ENCODE peak calls at places on chromosomes 1 and 21, in five cellular contexts. H, B, R, V and J are unnamed samples.

GRCh38 chr21:16741228-16741665 is 771.6 kb upstream of the CXADR start:
- DNase-seq in R (no peak), V (peak; percentile 50), B (no peak), H (no peak), J (no peak)

GRCh38 chr1:53636621-53637171 is 102.3 kb downstream of the GLIS1 start:
- DNase-seq in B (no peak), H (no peak), R (no peak), V (peak; percentile 19), J (no peak)

GRCh38 chr1:145982010-145982723 is 14.2 kb downstream of the TXNIP start:
- DNase-seq in H (no peak), R (no peak), V (no peak), B (peak; percentile 7), J (peak; percentile 38)

GRCh38 chr1:46133946-46134345 is 1.5 kb upstream of the PIK3R3 start:
- DNase-seq in V (no peak), H (no peak), R (no peak), B (no peak), J (no peak)

GRCh38 chr1:90459570-90459969 is 257.5 kb downstream of the BARHL2 start:
- DNase-seq in B (no peak), R (no peak), H (no peak), V (no peak), J (no peak)

GRCh38 chr1:86687595-86687994 is 16.8 kb upstream of the SH3GLB1 start:
- DNase-seq in R (no peak), V (no peak), H (no peak), B (no peak), J (no peak)

GRCh38 chr1:2466270-2466665 is 9.8 kb upstream of the PLCH2 start:
- DNase-seq in H (no peak), B (no peak), V (no peak), R (no peak), J (no peak)

GRCh38 chr1:184775329-184775728 is 20.7 kb upstream of the EDEM3 start:
- DNase-seq in B (no peak), R (no peak), H (no peak), V (no peak), J (no peak)

GRCh38 chr1:173134029-173134428 is 73.1 kb downstream of the TNFSF4 start:
- DNase-seq in B (no peak), H (no peak), R (no peak), V (no peak), J (no peak)

GRCh38 chr21:37292946-37293345 is 25.8 kb upstream of the VPS26C start:
- DNase-seq in H (no peak), B (no peak), V (no peak), R (peak; percentile 13), J (no peak)

GRCh38 chr1:39282537-39283216 is 78.2 kb downstream of the MACF1 start:
- DNase-seq in B (no peak), H (no peak), V (no peak), R (no peak), J (no peak)

GRCh38 chr1:27658951-27659496 is 13.0 kb downstream of the IFI6 start:
- DNase-seq in R (no peak), V (no peak), H (peak; percentile 75), B (no peak), J (no peak)

GRCh38 chr1:111190931-111191451 is 9.5 kb downstream of the DENND2D start:
- DNase-seq in H (no peak), R (peak; percentile 41), B (no peak), V (no peak), J (no peak)

GRCh38 chr1:153899509-153899908 is 23.3 kb downstream of the GATAD2B start:
- DNase-seq in V (no peak), H (no peak), R (no peak), B (no peak), J (no peak)
- H3K36me3 ChIP-seq in V (no peaks in the 10 kb centered on the region), H (no peaks in the 10 kb centered on the region), R (peaks cover 36% of the 10 kb centered on the region), B (no peaks in the 10 kb centered on the region), J (no peaks in the 10 kb centered on the region)

GRCh38 chr1:10338611-10339010 is 60.3 kb upstream of the PGD start:
- DNase-seq in V (no peak), R (no peak), H (no peak), B (peak; percentile 5), J (no peak)
- H3K36me3 ChIP-seq in V (no peaks in the 10 kb centered on the region), R (peaks cover 93% of the 10 kb centered on the region), H (peaks cover 4% of the 10 kb centered on the region), B (peaks cover 54% of the 10 kb centered on the region), J (no peaks in the 10 kb centered on the region)

GRCh38 chr21:44967082-44968047 is 27.5 kb downstream of the SLX9 start:
- DNase-seq in B (no peak), R (no peak), H (no peak), V (no peak), J (peak; percentile 72)
- H3K36me3 ChIP-seq in B (no peaks in the 10 kb centered on the region), R (peaks cover 41% of the 10 kb centered on the region), H (no peaks in the 10 kb centered on the region), V (no peaks in the 10 kb centered on the region), J (peaks cover under 1% of the 10 kb centered on the region)

GRCh38 chr1:11964656-11965055 is 15.6 kb upstream of the MFN2 start:
- DNase-seq in B (no peak), V (no peak), H (no peak), R (no peak), J (no peak)
- H3K36me3 ChIP-seq in B (peaks cover 28% of the 10 kb centered on the region), V (no peaks in the 10 kb centered on the region), H (peaks cover 8% of the 10 kb centered on the region), R (peaks cover 83% of the 10 kb centered on the region), J (no peaks in the 10 kb centered on the region)

DNA sequence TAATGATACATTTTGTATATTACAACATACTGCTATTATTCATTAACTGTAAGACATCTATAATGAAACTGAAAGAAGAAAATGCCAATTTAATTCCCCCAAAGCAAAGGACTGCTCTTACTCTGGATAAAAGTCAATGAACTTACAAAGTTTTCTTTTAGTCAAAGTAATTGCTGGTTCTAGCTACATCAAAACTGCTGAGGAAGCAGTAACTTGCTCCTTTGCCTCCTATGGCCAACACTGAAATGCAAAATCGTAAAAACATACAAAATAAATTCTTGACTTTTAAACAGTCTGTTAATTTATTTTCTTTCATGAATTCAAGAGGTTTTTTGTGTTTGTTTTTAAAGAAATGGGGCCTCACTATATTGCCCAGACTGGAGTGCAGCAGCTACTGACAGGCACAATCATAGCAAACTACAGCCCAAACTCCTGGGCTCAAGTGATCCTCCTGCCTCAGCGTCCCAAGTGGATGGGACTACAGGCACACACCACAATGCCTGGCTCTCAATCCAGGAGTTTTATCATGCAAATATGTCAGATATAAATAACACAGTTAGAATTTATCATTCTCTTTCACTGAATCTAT is 23.8 kb downstream of the TMEM50B start:
- DNase-seq in B (no peak), H (no peak), V (no peak), R (no peak), J (no peak)
- H3K36me3 ChIP-seq in B (peaks cover 40% of the 10 kb centered on the region), H (peaks cover 3% of the 10 kb centered on the region), V (no peaks in the 10 kb centered on the region), R (peaks cover 88% of the 10 kb centered on the region), J (peaks cover 3% of the 10 kb centered on the region)